ENCODE peak calls at places on chromosome 11, in seven cellular contexts. One of them, this sample, is unnamed.

GRCh38 chr11:73376168-73376802 is at the start of gene RELT:
- DNase-seq in SK-N-SH: peak
- DNase-seq in PC-3: peak
- DNase-seq in GM23248: peak
- DNase-seq in neural progenitor cell: peak
- DNase-seq in OCI-LY7: peak
- DNase-seq in hepatocyte: peak
- DNase-seq in this sample: peak

GRCh38 chr11:118132385-118133151 is 20.1 kb downstream of the SCN4B start:
- DNase-seq in neural progenitor cell: no peak
- DNase-seq in PC-3: no peak
- DNase-seq in SK-N-SH: no peak
- DNase-seq in hepatocyte: no peak
- DNase-seq in GM23248: no peak
- DNase-seq in OCI-LY7: no peak
- DNase-seq in this sample: no peak

GRCh38 chr11:48041877-48042698 is 61.7 kb downstream of the PTPRJ start:
- DNase-seq in GM23248: no peak
- DNase-seq in PC-3: no peak
- DNase-seq in SK-N-SH: no peak
- DNase-seq in OCI-LY7: no peak
- DNase-seq in neural progenitor cell: no peak
- DNase-seq in hepatocyte: no peak
- DNase-seq in this sample: no peak

GRCh38 chr11:36360833-36361232 is 64.7 kb downstream of the PRR5L start:
- DNase-seq in neural progenitor cell: no peak
- DNase-seq in OCI-LY7: peak
- DNase-seq in PC-3: no peak
- DNase-seq in GM23248: no peak
- DNase-seq in hepatocyte: no peak
- DNase-seq in SK-N-SH: no peak
- DNase-seq in this sample: no peak

GRCh38 chr11:64245401-64245796 is 1.3 kb downstream of the PPP1R14B start:
- DNase-seq in GM23248: no peak
- DNase-seq in OCI-LY7: peak
- DNase-seq in neural progenitor cell: no peak
- DNase-seq in SK-N-SH: no peak
- DNase-seq in hepatocyte: no peak
- DNase-seq in PC-3: peak
- DNase-seq in this sample: no peak

GRCh38 chr11:10715571-10715970 is 22.0 kb upstream of the IRAG1 start:
- DNase-seq in hepatocyte: no peak
- DNase-seq in GM23248: peak
- DNase-seq in SK-N-SH: no peak
- DNase-seq in neural progenitor cell: no peak
- DNase-seq in PC-3: no peak
- DNase-seq in OCI-LY7: no peak
- DNase-seq in this sample: no peak

GRCh38 chr11:9906043-9906791 is 242.3 kb downstream of the SWAP70 start:
- DNase-seq in GM23248: peak
- DNase-seq in neural progenitor cell: peak
- DNase-seq in SK-N-SH: no peak
- DNase-seq in OCI-LY7: no peak
- DNase-seq in PC-3: peak
- DNase-seq in hepatocyte: peak
- DNase-seq in this sample: peak

GRCh38 chr11:1970956-1971355 is 23.8 kb downstream of the MRPL23 start:
- DNase-seq in hepatocyte: peak
- DNase-seq in GM23248: no peak
- DNase-seq in neural progenitor cell: no peak
- DNase-seq in SK-N-SH: no peak
- DNase-seq in OCI-LY7: no peak
- DNase-seq in PC-3: no peak
- DNase-seq in this sample: no peak

GRCh38 chr11:75896843-75897419 is 81.9 kb downstream of the UVRAG start:
- DNase-seq in OCI-LY7: peak
- DNase-seq in GM23248: peak
- DNase-seq in SK-N-SH: peak
- DNase-seq in PC-3: peak
- DNase-seq in neural progenitor cell: peak
- DNase-seq in hepatocyte: peak
- DNase-seq in this sample: peak

GRCh38 chr11:22656128-22656527 is 10.3 kb upstream of the GAS2 start:
- DNase-seq in PC-3: no peak
- DNase-seq in neural progenitor cell: no peak
- DNase-seq in SK-N-SH: no peak
- DNase-seq in GM23248: no peak
- DNase-seq in hepatocyte: no peak
- DNase-seq in OCI-LY7: no peak
- DNase-seq in this sample: no peak

GRCh38 chr11:73158356-73159051 is 16.4 kb upstream of the FCHSD2 start:
- DNase-seq in PC-3: no peak
- DNase-seq in GM23248: no peak
- DNase-seq in SK-N-SH: peak
- DNase-seq in OCI-LY7: peak
- DNase-seq in neural progenitor cell: no peak
- DNase-seq in hepatocyte: peak
- DNase-seq in this sample: no peak

GRCh38 chr11:130144721-130145327 is 14.8 kb upstream of the ST14 start:
- DNase-seq in GM23248: no peak
- DNase-seq in neural progenitor cell: peak
- DNase-seq in PC-3: no peak
- DNase-seq in SK-N-SH: no peak
- DNase-seq in hepatocyte: peak
- DNase-seq in OCI-LY7: no peak
- DNase-seq in this sample: peak

GRCh38 chr11:129975543-129975942 is 27.1 kb downstream of the PRDM10 start:
- DNase-seq in SK-N-SH: no peak
- DNase-seq in GM23248: no peak
- DNase-seq in PC-3: no peak
- DNase-seq in OCI-LY7: no peak
- DNase-seq in neural progenitor cell: no peak
- DNase-seq in hepatocyte: no peak
- DNase-seq in this sample: no peak

GRCh38 chr11:36030707-36031365 is 87.0 kb downstream of the LDLRAD3 start:
- DNase-seq in PC-3: no peak
- DNase-seq in neural progenitor cell: no peak
- DNase-seq in GM23248: peak
- DNase-seq in SK-N-SH: peak
- DNase-seq in hepatocyte: no peak
- DNase-seq in OCI-LY7: no peak
- DNase-seq in this sample: no peak

GRCh38 chr11:75950141-75950540 is 135.1 kb downstream of the UVRAG start:
- DNase-seq in SK-N-SH: no peak
- DNase-seq in OCI-LY7: no peak
- DNase-seq in PC-3: no peak
- DNase-seq in GM23248: no peak
- DNase-seq in hepatocyte: no peak
- DNase-seq in neural progenitor cell: no peak
- DNase-seq in this sample: no peak

GRCh38 chr11:32597914-32598313 is 14.3 kb downstream of the EIF3M start:
- DNase-seq in OCI-LY7: no peak
- DNase-seq in PC-3: no peak
- DNase-seq in GM23248: no peak
- DNase-seq in hepatocyte: no peak
- DNase-seq in SK-N-SH: no peak
- DNase-seq in neural progenitor cell: peak
- DNase-seq in this sample: no peak

GRCh38 chr11:44950036-44950624 is 553 bp downstream of the TP53I11 start:
- DNase-seq in OCI-LY7: no peak
- DNase-seq in PC-3: no peak
- DNase-seq in GM23248: peak
- DNase-seq in neural progenitor cell: peak
- DNase-seq in hepatocyte: peak
- DNase-seq in SK-N-SH: peak
- DNase-seq in this sample: no peak

GRCh38 chr11:35553831-35554230 is 28.4 kb upstream of the PAMR1 start:
- DNase-seq in hepatocyte: no peak
- DNase-seq in OCI-LY7: no peak
- DNase-seq in SK-N-SH: no peak
- DNase-seq in neural progenitor cell: no peak
- DNase-seq in GM23248: peak
- DNase-seq in PC-3: peak
- DNase-seq in this sample: no peak

GRCh38 chr11:97620012-97620411 is 1230.2 kb downstream of the JRKL start:
- DNase-seq in SK-N-SH: no peak
- DNase-seq in hepatocyte: no peak
- DNase-seq in OCI-LY7: no peak
- DNase-seq in PC-3: no peak
- DNase-seq in neural progenitor cell: no peak
- DNase-seq in GM23248: no peak
- DNase-seq in this sample: no peak

GRCh38 chr11:28526406-28526751 is 418.2 kb downstream of the METTL15 start:
- DNase-seq in OCI-LY7: peak
- DNase-seq in neural progenitor cell: no peak
- DNase-seq in GM23248: peak
- DNase-seq in hepatocyte: no peak
- DNase-seq in PC-3: no peak
- DNase-seq in SK-N-SH: no peak
- DNase-seq in this sample: peak

GRCh38 chr11:44178381-44178780 is 82.9 kb downstream of the EXT2 start:
- DNase-seq in OCI-LY7: no peak
- DNase-seq in hepatocyte: peak
- DNase-seq in neural progenitor cell: peak
- DNase-seq in PC-3: no peak
- DNase-seq in GM23248: peak
- DNase-seq in SK-N-SH: no peak
- DNase-seq in this sample: peak

GRCh38 chr11:43632171-43632570 is 48.4 kb upstream of the HSD17B12 start:
- DNase-seq in SK-N-SH: no peak
- DNase-seq in hepatocyte: no peak
- DNase-seq in OCI-LY7: no peak
- DNase-seq in PC-3: peak
- DNase-seq in neural progenitor cell: no peak
- DNase-seq in GM23248: peak
- DNase-seq in this sample: no peak

GRCh38 chr11:3841426-3842304 is 906 bp upstream of the RHOG start:
- DNase-seq in PC-3: peak
- DNase-seq in SK-N-SH: peak
- DNase-seq in neural progenitor cell: peak
- DNase-seq in hepatocyte: peak
- DNase-seq in OCI-LY7: peak
- DNase-seq in GM23248: peak
- DNase-seq in this sample: peak

GRCh38 chr11:62931501-62932278 is 10.5 kb upstream of the CHRM1 start:
- DNase-seq in PC-3: peak
- DNase-seq in hepatocyte: no peak
- DNase-seq in SK-N-SH: no peak
- DNase-seq in OCI-LY7: no peak
- DNase-seq in GM23248: peak
- DNase-seq in neural progenitor cell: no peak
- DNase-seq in this sample: no peak

GRCh38 chr11:61333638-61334433 is 808 bp downstream of the TKFC start:
- DNase-seq in hepatocyte: no peak
- DNase-seq in SK-N-SH: peak
- DNase-seq in GM23248: no peak
- DNase-seq in neural progenitor cell: no peak
- DNase-seq in OCI-LY7: no peak
- DNase-seq in PC-3: no peak
- DNase-seq in this sample: no peak

DNA sequence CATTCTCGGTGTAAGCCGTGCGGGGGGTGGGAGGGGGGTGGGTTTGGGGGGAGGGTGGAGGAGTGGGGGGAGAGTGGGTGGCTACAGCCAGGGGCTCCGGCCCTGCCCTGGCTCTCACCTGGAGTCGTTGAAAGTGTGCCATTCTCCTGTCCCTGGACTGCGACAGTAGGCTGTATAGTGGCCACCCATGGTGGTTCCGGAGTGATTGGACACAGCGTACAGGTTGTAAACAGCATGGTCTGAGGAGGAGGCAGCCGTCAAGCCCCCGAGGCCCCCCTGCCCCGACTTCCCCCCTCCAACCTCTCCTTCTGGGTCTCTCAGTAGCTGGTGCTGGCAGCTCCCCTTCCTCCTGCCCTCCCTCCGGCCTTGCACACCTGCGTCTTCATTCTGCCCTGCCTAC is 10.6 kb upstream of the MFRP start:
- DNase-seq in GM23248: no peak
- DNase-seq in SK-N-SH: no peak
- DNase-seq in hepatocyte: no peak
- DNase-seq in OCI-LY7: no peak
- DNase-seq in neural progenitor cell: no peak
- DNase-seq in PC-3: no peak
- DNase-seq in this sample: no peak
- TF ChIP-seq EZH2phosphoT487 in GM23248: no peak
- TF ChIP-seq EZH2phosphoT487 in SK-N-SH: no peak
- TF ChIP-seq EZH2phosphoT487 in hepatocyte: no peak
- TF ChIP-seq EZH2phosphoT487 in OCI-LY7: no peak
- TF ChIP-seq EZH2phosphoT487 in neural progenitor cell: no peak
- TF ChIP-seq EZH2phosphoT487 in PC-3: no peak
- TF ChIP-seq EZH2phosphoT487 in this sample: no peak

GRCh38 chr11:134760957-134761356 is 348.9 kb upstream of the B3GAT1 start:
- DNase-seq in SK-N-SH: no peak
- DNase-seq in hepatocyte: no peak
- DNase-seq in neural progenitor cell: no peak
- DNase-seq in PC-3: no peak
- DNase-seq in GM23248: no peak
- DNase-seq in OCI-LY7: no peak
- DNase-seq in this sample: no peak
- TF ChIP-seq EZH2phosphoT487 in SK-N-SH: no peak
- TF ChIP-seq EZH2phosphoT487 in hepatocyte: no peak
- TF ChIP-seq EZH2phosphoT487 in neural progenitor cell: no peak
- TF ChIP-seq EZH2phosphoT487 in PC-3: no peak
- TF ChIP-seq EZH2phosphoT487 in GM23248: no peak
- TF ChIP-seq EZH2phosphoT487 in OCI-LY7: no peak
- TF ChIP-seq EZH2phosphoT487 in this sample: no peak

GRCh38 chr11:92269021-92269420 is 44.4 kb downstream of the FAT3 start:
- DNase-seq in neural progenitor cell: no peak
- DNase-seq in hepatocyte: peak
- DNase-seq in SK-N-SH: no peak
- DNase-seq in OCI-LY7: no peak
- DNase-seq in PC-3: peak
- DNase-seq in GM23248: peak
- DNase-seq in this sample: peak
- TF ChIP-seq EZH2phosphoT487 in neural progenitor cell: no peak
- TF ChIP-seq EZH2phosphoT487 in hepatocyte: no peak
- TF ChIP-seq EZH2phosphoT487 in SK-N-SH: no peak
- TF ChIP-seq EZH2phosphoT487 in OCI-LY7: no peak
- TF ChIP-seq EZH2phosphoT487 in PC-3: no peak
- TF ChIP-seq EZH2phosphoT487 in GM23248: no peak
- TF ChIP-seq EZH2phosphoT487 in this sample: no peak

GRCh38 chr11:34266090-34266912 is 91.5 kb downstream of the ABTB2 start:
- DNase-seq in OCI-LY7: no peak
- DNase-seq in SK-N-SH: no peak
- DNase-seq in GM23248: peak
- DNase-seq in hepatocyte: peak
- DNase-seq in PC-3: peak
- DNase-seq in neural progenitor cell: no peak
- DNase-seq in this sample: no peak

GRCh38 chr11:34267440-34267839 is 90.4 kb downstream of the ABTB2 start:
- DNase-seq in PC-3: no peak
- DNase-seq in neural progenitor cell: no peak
- DNase-seq in hepatocyte: no peak
- DNase-seq in GM23248: no peak
- DNase-seq in SK-N-SH: no peak
- DNase-seq in OCI-LY7: no peak
- DNase-seq in this sample: no peak

GRCh38 chr11:34269031-34269430 is 88.8 kb downstream of the ABTB2 start:
- DNase-seq in GM23248: no peak
- DNase-seq in SK-N-SH: no peak
- DNase-seq in OCI-LY7: no peak
- DNase-seq in PC-3: no peak
- DNase-seq in hepatocyte: no peak
- DNase-seq in neural progenitor cell: no peak
- DNase-seq in this sample: no peak

GRCh38 chr11:34264266-34265110 is 93.3 kb downstream of the ABTB2 start:
- DNase-seq in GM23248: no peak
- DNase-seq in SK-N-SH: no peak
- DNase-seq in PC-3: no peak
- DNase-seq in hepatocyte: no peak
- DNase-seq in neural progenitor cell: no peak
- DNase-seq in OCI-LY7: no peak
- DNase-seq in this sample: no peak

GRCh38 chr11:34266987-34267386 is 90.8 kb downstream of the ABTB2 start:
- DNase-seq in hepatocyte: peak
- DNase-seq in PC-3: no peak
- DNase-seq in GM23248: peak
- DNase-seq in SK-N-SH: no peak
- DNase-seq in OCI-LY7: no peak
- DNase-seq in neural progenitor cell: no peak
- DNase-seq in this sample: no peak
- TF ChIP-seq EZH2phosphoT487 in hepatocyte: no peak
- TF ChIP-seq EZH2phosphoT487 in PC-3: no peak
- TF ChIP-seq EZH2phosphoT487 in GM23248: no peak
- TF ChIP-seq EZH2phosphoT487 in SK-N-SH: no peak
- TF ChIP-seq EZH2phosphoT487 in OCI-LY7: no peak
- TF ChIP-seq EZH2phosphoT487 in neural progenitor cell: no peak
- TF ChIP-seq EZH2phosphoT487 in this sample: no peak